ENCODE peak calls at places on chromosomes 7 and 10, in four cellular contexts. One of them, this sample, is unnamed.

GRCh38 chr10:71581376-71581775 is 138.2 kb downstream of the C10orf105 start:
- DNase-seq in HuH-7.5: no peak
- DNase-seq in hippocampal formation: peak
- DNase-seq in NCI-H1105: no peak
- DNase-seq in this sample: no peak

GRCh38 chr10:122181901-122182799 is 88.9 kb upstream of the BTBD16 start:
- DNase-seq in HuH-7.5: no peak
- DNase-seq in NCI-H1105: no peak
- DNase-seq in hippocampal formation: no peak
- DNase-seq in this sample: no peak

GRCh38 chr10:125028291-125028867 is 86.5 kb downstream of the ZRANB1 start:
- DNase-seq in NCI-H1105: no peak
- DNase-seq in hippocampal formation: no peak
- DNase-seq in HuH-7.5: no peak
- DNase-seq in this sample: peak

GRCh38 chr7:42247301-42247700 is 10.3 kb upstream of the GLI3 start:
- DNase-seq in hippocampal formation: no peak
- DNase-seq in HuH-7.5: no peak
- DNase-seq in NCI-H1105: no peak
- DNase-seq in this sample: peak

GRCh38 chr7:84949501-84949900 is 237.4 kb downstream of the SEMA3D start:
- DNase-seq in NCI-H1105: no peak
- DNase-seq in hippocampal formation: no peak
- DNase-seq in HuH-7.5: no peak
- DNase-seq in this sample: no peak

GRCh38 chr10:123241391-123242141 is 87.4 kb downstream of the BUB3 start:
- DNase-seq in HuH-7.5: no peak
- DNase-seq in NCI-H1105: no peak
- DNase-seq in hippocampal formation: no peak
- DNase-seq in this sample: no peak

GRCh38 chr7:47292832-47293309 is 289.0 kb downstream of the TNS3 start:
- DNase-seq in HuH-7.5: peak
- DNase-seq in NCI-H1105: no peak
- DNase-seq in hippocampal formation: no peak
- DNase-seq in this sample: no peak

GRCh38 chr7:101856488-101857357 is 39.3 kb downstream of the CUX1 start:
- DNase-seq in HuH-7.5: peak
- DNase-seq in NCI-H1105: no peak
- DNase-seq in hippocampal formation: peak
- DNase-seq in this sample: peak

GRCh38 chr7:26156454-26157365 is 4.7 kb downstream of the NFE2L3 start:
- DNase-seq in hippocampal formation: no peak
- DNase-seq in NCI-H1105: no peak
- DNase-seq in HuH-7.5: no peak
- DNase-seq in this sample: peak

GRCh38 chr10:104574470-104575213 is 66.4 kb upstream of the SORCS3 start:
- DNase-seq in NCI-H1105: no peak
- DNase-seq in hippocampal formation: no peak
- DNase-seq in HuH-7.5: no peak
- DNase-seq in this sample: no peak

GRCh38 chr10:74855027-74855426 is 28.6 kb downstream of the KAT6B start:
- DNase-seq in HuH-7.5: no peak
- DNase-seq in NCI-H1105: no peak
- DNase-seq in hippocampal formation: no peak
- DNase-seq in this sample: no peak

GRCh38 chr10:125155101-125155500 is 5.3 kb downstream of the CTBP2 start:
- DNase-seq in NCI-H1105: no peak
- DNase-seq in HuH-7.5: no peak
- DNase-seq in hippocampal formation: peak
- DNase-seq in this sample: peak